ENCODE peak calls at places on chromosome 16, in five cellular contexts. C is suprapubic skin, R is transverse colon, J is endothelial cell of umbilical vein, N is uterus. H is an unnamed sample.

GRCh38 chr16:47528431-47528830 is 67.3 kb downstream of the PHKB start:
- DNase-seq in C (no peak), R (no peak), J (no peak), N (no peak), H (no peak)

GRCh38 chr16:88576307-88576706 is 6.1 kb downstream of the ZC3H18 start:
- DNase-seq in C (no peak), R (no peak), J (no peak), N (no peak), H (peak)

GRCh38 chr16:13848795-13849194 is 71.2 kb upstream of the ERCC4 start:
- DNase-seq in C (no peak), R (no peak), J (no peak), N (no peak), H (no peak)

GRCh38 chr16:49795513-49795912 is 60.4 kb downstream of the ZNF423 start:
- DNase-seq in C (no peak), R (no peak), J (no peak), N (no peak), H (no peak)

GRCh38 chr16:77850637-77851330 is 62.4 kb downstream of the VAT1L start:
- DNase-seq in C (no peak), R (no peak), J (peak), N (no peak), H (no peak)

GRCh38 chr16:89150981-89151380 is 20.6 kb upstream of the CDH15 start:
- DNase-seq in C (no peak), R (no peak), J (no peak), N (no peak), H (no peak)

GRCh38 chr16:27974896-27975540 is 88.5 kb downstream of the GSG1L start:
- DNase-seq in C (no peak), R (no peak), J (no peak), N (no peak), H (no peak)

GRCh38 chr16:75062944-75063444 is 53.6 kb downstream of the LDHD start:
- DNase-seq in C (no peak), R (no peak), J (no peak), N (no peak), H (no peak)

GRCh38 chr16:88527186-88527936 is 42.8 kb upstream of the ZC3H18 start:
- DNase-seq in C (no peak), R (peak), J (peak), N (peak), H (peak)

GRCh38 chr16:79393121-79393520 is 207.4 kb downstream of the MAF start:
- DNase-seq in C (no peak), R (no peak), J (no peak), N (no peak), H (no peak)

GRCh38 chr16:89337965-89338364 is 120.5 kb downstream of the ZNF778 start:
- DNase-seq in C (peak), R (no peak), J (no peak), N (no peak), H (no peak)

GRCh38 chr16:66542396-66542795 is 7.5 kb downstream of the TK2 start:
- DNase-seq in C (no peak), R (no peak), J (no peak), N (no peak), H (no peak)

GRCh38 chr16:84967828-84968227 is 43.5 kb downstream of the ZDHHC7 start:
- DNase-seq in C (no peak), R (no peak), J (no peak), N (peak), H (no peak)

GRCh38 chr16:83768976-83769375 is 38.8 kb upstream of the HSBP1 start:
- DNase-seq in C (no peak), R (no peak), J (peak), N (no peak), H (no peak)

GRCh38 chr16:13134843-13135242 is 233.4 kb downstream of the SHISA9 start:
- DNase-seq in C (no peak), R (no peak), J (no peak), N (no peak), H (no peak)

GRCh38 chr16:63289834-63290460 is 1253.7 kb upstream of the CDH8 start:
- DNase-seq in C (no peak), R (peak), J (peak), N (no peak), H (peak)

GRCh38 chr16:26963109-26963508 is 103.6 kb upstream of the C16orf82 start:
- DNase-seq in C (no peak), R (peak), J (no peak), N (no peak), H (no peak)

GRCh38 chr16:79170565-79171242 is 429.8 kb downstream of the MAF start:
- DNase-seq in C (no peak), R (no peak), J (no peak), N (peak), H (peak)

GRCh38 chr16:14529010-14529669 is 100.9 kb downstream of the PARN start:
- DNase-seq in C (peak), R (peak), J (peak), N (peak), H (peak)

GRCh38 chr16:50335198-50335958 is 33.4 kb downstream of the BRD7 start:
- DNase-seq in C (no peak), R (no peak), J (no peak), N (no peak), H (no peak)

GRCh38 chr16:59058261-59058660 is 324.1 kb upstream of the GOT2 start:
- DNase-seq in C (no peak), R (no peak), J (no peak), N (no peak), H (no peak)

GRCh38 chr16:19776565-19776964 is 58.5 kb downstream of the IQCK start:
- DNase-seq in C (no peak), R (no peak), J (no peak), N (no peak), H (no peak)

GRCh38 chr16:4601317-4602186 is 13.1 kb downstream of the UBALD1 start:
- DNase-seq in C (peak), R (no peak), J (no peak), N (peak), H (peak)

GRCh38 chr16:74768239-74768638 is 6.4 kb downstream of the FA2H start:
- DNase-seq in C (no peak), R (no peak), J (no peak), N (no peak), H (no peak)

GRCh38 chr16:74740795-74741304 is 33.8 kb downstream of the FA2H start:
- DNase-seq in C (no peak), R (peak), J (no peak), N (no peak), H (no peak)

GRCh38 chr16:48029768-48030167 is 126.0 kb downstream of the ABCC12 start:
- DNase-seq in C (no peak), R (no peak), J (no peak), N (no peak), H (no peak)

GRCh38 chr16:70561623-70562022 is 38.0 kb downstream of the SF3B3 start:
- DNase-seq in C (no peak), R (no peak), J (no peak), N (no peak), H (peak)

GRCh38 chr16:63067141-63067540 is 1030.9 kb upstream of the CDH8 start:
- DNase-seq in C (no peak), R (no peak), J (no peak), N (no peak), H (no peak)

GRCh38 chr16:86300746-86301480 is 209.4 kb upstream of the FOXF1 start:
- DNase-seq in C (no peak), R (no peak), J (peak), N (no peak), H (no peak)

GRCh38 chr16:67207857-67208524 is 9.1 kb downstream of the ELMO3 start:
- DNase-seq in C (no peak), R (no peak), J (no peak), N (no peak), H (no peak)

GRCh38 chr16:88880226-88881051 is 14.0 kb upstream of the PABPN1L start:
- DNase-seq in C (no peak), R (no peak), J (no peak), N (no peak), H (no peak)

GRCh38 chr16:22813223-22813945 is 578 bp upstream of the HS3ST2 start:
- DNase-seq in C (peak), R (peak), J (peak), N (no peak), H (peak)

GRCh38 chr16:29816694-29817441 is 916 bp downstream of the PAGR1 start:
- DNase-seq in C (peak), R (peak), J (peak), N (peak), H (peak)

GRCh38 chr16:66250686-66251405 is 115.6 kb upstream of the CDH5 start:
- DNase-seq in C (peak), R (peak), J (no peak), N (peak), H (peak)

GRCh38 chr16:13956635-13957196 is 36.8 kb downstream of the ERCC4 start:
- DNase-seq in C (no peak), R (no peak), J (no peak), N (no peak), H (no peak)

GRCh38 chr16:81403601-81404391 is 40.8 kb upstream of the CMIP start:
- DNase-seq in C (peak), R (peak), J (peak), N (peak), H (peak)

DNA sequence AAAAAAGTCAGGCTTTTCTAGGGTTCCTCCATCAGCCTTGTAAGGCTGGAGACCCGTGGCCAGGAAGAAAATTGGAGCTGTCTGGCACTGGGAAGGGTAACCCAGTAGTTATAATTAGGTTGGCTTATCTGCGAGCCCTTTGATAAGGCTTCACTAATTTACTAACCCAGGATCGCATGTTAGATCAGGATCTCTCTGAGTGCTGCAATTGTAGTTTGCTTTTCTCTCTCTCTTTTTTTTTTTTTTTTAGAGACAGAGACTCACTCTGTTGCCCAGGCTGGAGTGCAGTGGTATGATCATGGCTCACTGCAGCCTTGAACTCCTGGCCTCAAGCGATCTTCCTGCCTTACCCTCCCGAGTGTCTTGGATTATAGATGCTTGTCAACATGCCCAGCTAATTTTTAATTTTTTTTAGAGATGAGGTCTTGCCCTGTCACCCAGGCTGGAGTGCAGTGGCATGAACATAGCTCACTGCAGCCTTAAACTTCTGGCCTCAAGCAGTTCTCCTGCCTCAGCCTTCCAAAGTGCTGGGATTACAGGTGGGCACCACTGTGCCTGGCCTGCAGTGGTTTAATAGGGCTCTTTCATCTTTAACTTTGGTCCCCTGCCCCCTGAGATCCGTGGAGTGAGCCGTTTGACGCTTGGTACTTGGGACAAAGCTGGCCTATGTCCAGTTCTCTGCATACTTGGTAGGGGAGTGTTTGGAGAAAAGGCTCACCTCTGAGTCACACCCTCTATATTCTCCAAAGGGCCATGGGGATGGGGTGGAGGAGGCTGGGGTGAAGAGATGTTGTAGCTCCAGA is 17.2 kb downstream of the ABCC1 start:
- DNase-seq in C (no peak), R (no peak), J (peak), N (no peak), H (peak)
- H3K27ac ChIP-seq in C (no peak), R (no peak), J (no peak), N (no peak), H (peak)

DNA sequence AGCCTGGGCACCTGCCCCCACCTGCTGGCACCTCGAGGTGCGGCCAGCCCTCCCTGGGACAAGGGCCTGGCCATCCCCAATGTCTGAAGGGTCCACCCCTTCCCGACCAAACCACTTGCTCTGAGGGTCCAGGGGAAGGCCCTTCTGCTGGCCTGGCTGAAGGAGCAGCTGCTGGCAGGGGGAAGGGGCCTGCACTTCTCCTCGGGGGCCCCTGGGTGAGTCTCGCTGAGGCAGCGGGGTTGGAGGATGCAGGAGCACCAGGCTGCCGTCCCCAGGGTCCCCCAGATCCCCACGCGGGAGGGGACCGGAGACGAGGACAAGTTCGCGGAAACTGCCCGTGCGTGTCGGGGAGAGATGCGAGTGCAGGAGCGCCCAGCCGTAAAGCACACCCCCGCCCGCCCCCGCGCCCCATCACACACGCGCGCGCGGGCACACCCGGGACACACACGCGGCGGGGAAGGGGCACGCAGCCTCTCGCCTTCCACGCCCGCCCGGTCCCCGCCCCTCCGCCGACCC is 725 bp upstream of the CACNA1H start:
- DNase-seq in C (no peak), R (no peak), J (no peak), N (no peak), H (no peak)
- H3K4me3 ChIP-seq in C (peak), R (peak), J (no peak), N (peak), H (peak)

DNA sequence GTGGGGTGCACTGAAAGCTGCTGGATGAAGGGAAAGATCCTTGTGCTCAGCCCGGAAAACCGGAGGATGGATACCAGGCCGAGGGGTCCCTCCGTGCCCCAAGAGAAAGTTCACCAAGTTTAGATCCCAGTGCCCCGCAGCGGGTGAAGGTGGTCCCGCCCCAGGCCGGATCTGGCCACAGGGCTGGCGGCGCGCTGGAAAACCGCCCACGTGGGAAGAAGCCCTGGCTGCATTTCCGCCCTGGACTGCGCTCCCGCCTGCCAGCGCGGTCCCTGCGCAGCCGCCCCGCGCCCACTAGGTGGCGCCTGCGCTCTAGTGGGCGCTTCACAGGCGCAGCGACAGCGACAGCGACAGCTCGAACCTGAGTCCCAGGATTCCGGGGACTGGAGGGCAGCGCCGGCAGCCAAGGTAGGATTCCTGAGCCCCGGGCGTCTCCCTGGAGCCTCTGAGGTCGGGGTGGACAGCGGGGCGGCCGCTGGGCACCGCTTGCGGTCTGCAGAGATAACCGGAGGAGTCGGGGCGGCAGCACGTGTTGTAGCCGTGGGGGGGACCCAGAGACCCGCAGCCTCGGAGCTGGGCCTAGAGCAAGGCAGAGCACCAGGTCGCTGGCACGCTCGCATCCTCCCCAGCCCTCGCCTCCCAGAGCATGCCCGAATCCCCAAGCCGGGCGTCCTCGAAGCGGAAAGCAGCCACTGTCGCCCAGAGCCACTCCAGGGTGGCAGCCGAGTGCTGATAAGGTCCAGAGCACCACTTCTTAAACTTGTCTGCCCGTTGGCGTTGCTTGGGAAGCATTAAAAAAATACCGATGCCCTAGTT is at the start of gene CHD9:
- DNase-seq in C (peak), R (peak), J (peak), N (peak), H (peak)
- TF ChIP-seq POLR2A in C (no peak), R (peak), J (peak), N (peak), H (no peak)

GRCh38 chr16:9840761-9841665 is 341.2 kb downstream of the GRIN2A start:
- DNase-seq in C (no peak), R (no peak), J (no peak), N (no peak), H (no peak)

GRCh38 chr16:9844361-9844760 is 337.9 kb downstream of the GRIN2A start:
- DNase-seq in C (no peak), R (no peak), J (peak), N (no peak), H (no peak)

GRCh38 chr16:9846362-9847099 is 335.7 kb downstream of the GRIN2A start:
- DNase-seq in C (no peak), R (no peak), J (peak), N (no peak), H (no peak)

GRCh38 chr16:9845661-9846361 is 336.4 kb downstream of the GRIN2A start:
- DNase-seq in C (no peak), R (no peak), J (peak), N (no peak), H (no peak)

DNA sequence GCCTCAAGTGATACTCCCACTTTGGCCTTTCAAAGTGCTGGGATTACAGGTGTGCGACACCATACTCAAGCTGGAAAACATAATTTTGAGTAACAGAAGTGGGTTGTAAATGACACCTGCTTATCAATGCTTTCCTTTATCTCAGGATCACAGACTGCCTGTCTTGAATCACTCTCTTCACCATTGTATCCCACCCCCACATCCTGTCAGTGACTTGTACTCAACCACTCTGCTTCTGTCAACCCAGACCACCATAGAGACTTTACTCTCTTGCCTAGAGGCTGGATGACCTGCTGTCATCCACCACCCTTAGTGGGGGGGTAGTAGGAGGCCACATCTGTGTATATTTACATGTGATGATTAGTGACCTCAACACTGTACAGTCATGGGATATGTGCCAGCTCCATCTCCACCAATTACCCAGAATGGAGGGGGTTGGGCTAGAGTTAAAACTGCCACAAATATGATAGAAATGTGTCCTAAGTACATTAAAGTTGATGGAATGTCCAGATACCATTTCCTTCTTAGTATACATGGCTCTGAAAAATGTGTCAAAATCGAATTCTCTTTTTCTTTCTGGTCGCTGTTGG is 338.7 kb downstream of the GRIN2A start:
- DNase-seq in C (no peak), R (no peak), J (no peak), N (no peak), H (no peak)
- H3K27ac ChIP-seq in C (no peak), R (no peak), J (no peak), N (no peak), H (no peak)

GRCh38 chr16:73523209-73523608 is 475.3 kb upstream of the ZFHX3 start:
- DNase-seq in C (no peak), R (no peak), J (no peak), N (no peak), H (no peak)

GRCh38 chr16:73527191-73527590 is 479.3 kb upstream of the ZFHX3 start:
- DNase-seq in C (no peak), R (no peak), J (no peak), N (no peak), H (no peak)

DNA sequence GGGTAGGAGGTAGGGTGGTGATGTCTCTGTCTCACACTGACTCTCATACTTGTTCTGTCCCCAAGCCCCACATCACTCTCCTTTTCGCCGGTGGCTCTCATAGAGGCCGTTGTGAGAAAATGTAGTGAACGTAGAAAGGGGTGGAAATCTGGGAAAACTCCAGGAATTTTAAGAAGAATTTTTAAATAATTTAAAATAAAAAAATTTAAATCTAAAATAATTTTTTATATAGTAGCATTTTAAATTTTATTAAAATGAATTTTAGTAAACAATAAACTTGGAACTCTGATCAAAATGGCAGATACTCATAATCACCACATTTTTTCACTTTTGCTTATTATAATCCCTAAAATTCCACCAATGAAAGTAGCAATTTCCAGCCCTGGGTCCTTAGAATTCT is 473.6 kb upstream of the ZFHX3 start:
- DNase-seq in C (no peak), R (no peak), J (no peak), N (no peak), H (no peak)
- H3K4me3 ChIP-seq in C (no peak), R (no peak), J (no peak), N (no peak), H (no peak)

GRCh38 chr16:30997000-30997886 is 12.2 kb downstream of the HSD3B7 start:
- DNase-seq in C (peak), R (peak), J (peak), N (peak), H (peak)
- TF ChIP-seq POLR2A in C (peak), R (peak), J (no peak), N (peak), H (no peak)

GRCh38 chr16:2518823-2519710 is 1.1 kb upstream of the AMDHD2 start:
- DNase-seq in C (peak), R (no peak), J (no peak), N (peak), H (peak)
- H3K27ac ChIP-seq in C (peak), R (peak), J (peak), N (peak), H (no peak)